ENCODE peak calls at places on chromosome 16, in four cellular contexts. One of them, this sample, is unnamed.

GRCh38 chr16:70678898-70679652 is 6.8 kb downstream of the MTSS2 start:
- DNase-seq in endothelial cell of umbilical vein: no peak
- DNase-seq in stimulated activated CD4-positive, alpha-beta T cell treated with anti-CD3 and anti-CD28 coated beads, Interleukin-1b, Interleukin-23, amount 100 ng/mL, for 1 hour: no peak
- DNase-seq in lower leg skin: no peak
- DNase-seq in this sample: no peak

GRCh38 chr16:1188781-1189189 is 35.9 kb downstream of the CACNA1H start:
- DNase-seq in endothelial cell of umbilical vein: peak; percentile 20
- DNase-seq in stimulated activated CD4-positive, alpha-beta T cell treated with anti-CD3 and anti-CD28 coated beads, Interleukin-1b, Interleukin-23, amount 100 ng/mL, for 1 hour: peak; percentile 14
- DNase-seq in lower leg skin: no peak
- DNase-seq in this sample: no peak

GRCh38 chr16:700684-701584 is 4.7 kb downstream of the FBXL16 start:
- DNase-seq in endothelial cell of umbilical vein: no peak
- DNase-seq in stimulated activated CD4-positive, alpha-beta T cell treated with anti-CD3 and anti-CD28 coated beads, Interleukin-1b, Interleukin-23, amount 100 ng/mL, for 1 hour: peak; percentile 42
- DNase-seq in lower leg skin: no peak
- DNase-seq in this sample: no peak

GRCh38 chr16:55900616-55901393 is 25.6 kb upstream of the CES5A start:
- DNase-seq in endothelial cell of umbilical vein: no peak
- DNase-seq in stimulated activated CD4-positive, alpha-beta T cell treated with anti-CD3 and anti-CD28 coated beads, Interleukin-1b, Interleukin-23, amount 100 ng/mL, for 1 hour: no peak
- DNase-seq in lower leg skin: no peak
- DNase-seq in this sample: no peak

GRCh38 chr16:89045181-89045815 is 48.4 kb upstream of the ACSF3 start:
- DNase-seq in endothelial cell of umbilical vein: no peak
- DNase-seq in stimulated activated CD4-positive, alpha-beta T cell treated with anti-CD3 and anti-CD28 coated beads, Interleukin-1b, Interleukin-23, amount 100 ng/mL, for 1 hour: no peak
- DNase-seq in lower leg skin: no peak
- DNase-seq in this sample: no peak

GRCh38 chr16:74487634-74488495 is 66.6 kb upstream of the CLEC18B start:
- DNase-seq in endothelial cell of umbilical vein: no peak
- DNase-seq in stimulated activated CD4-positive, alpha-beta T cell treated with anti-CD3 and anti-CD28 coated beads, Interleukin-1b, Interleukin-23, amount 100 ng/mL, for 1 hour: no peak
- DNase-seq in lower leg skin: no peak
- DNase-seq in this sample: no peak

GRCh38 chr16:89442990-89443726 is 47.2 kb downstream of the ANKRD11 start:
- DNase-seq in endothelial cell of umbilical vein: peak; percentile 20
- DNase-seq in stimulated activated CD4-positive, alpha-beta T cell treated with anti-CD3 and anti-CD28 coated beads, Interleukin-1b, Interleukin-23, amount 100 ng/mL, for 1 hour: no peak
- DNase-seq in lower leg skin: peak; percentile 89
- DNase-seq in this sample: no peak

GRCh38 chr16:87506423-87507350 is 13.9 kb upstream of the ZCCHC14 start:
- DNase-seq in endothelial cell of umbilical vein: no peak
- DNase-seq in stimulated activated CD4-positive, alpha-beta T cell treated with anti-CD3 and anti-CD28 coated beads, Interleukin-1b, Interleukin-23, amount 100 ng/mL, for 1 hour: no peak
- DNase-seq in lower leg skin: no peak
- DNase-seq in this sample: no peak

This sample was measured in omental fat pad.